ENCODE peak calls at places on chromosomes 7 and 10, in nine cellular contexts. One of them, this sample, is unnamed.

GRCh38 chr7:121337398-121337797 is 8.6 kb downstream of the WNT16 start:
- DNase-seq in DND-41: no peak
- DNase-seq in OCI-LY7: peak; percentile 45
- DNase-seq in right lobe of liver: no peak
- DNase-seq in ascending aorta: no peak
- DNase-seq in GM12878: no peak
- DNase-seq in vagina: no peak
- DNase-seq in cardiac fibroblast: peak; percentile 56
- DNase-seq in HFF-Myc: no peak
- DNase-seq in this sample: peak; percentile 23

GRCh38 chr7:98294798-98295382 is 13.4 kb downstream of the BRI3 start:
- DNase-seq in ascending aorta: no peak
- DNase-seq in HFF-Myc: no peak
- DNase-seq in right lobe of liver: no peak
- DNase-seq in GM12878: no peak
- DNase-seq in OCI-LY7: peak; percentile 58
- DNase-seq in vagina: no peak
- DNase-seq in DND-41: peak; percentile 30
- DNase-seq in cardiac fibroblast: peak; percentile 57
- DNase-seq in this sample: peak; percentile 65

GRCh38 chr7:128110641-128111365 is 79.6 kb upstream of the LRRC4 start:
- DNase-seq in OCI-LY7: peak; percentile 72
- DNase-seq in ascending aorta: no peak
- DNase-seq in HFF-Myc: no peak
- DNase-seq in vagina: no peak
- DNase-seq in cardiac fibroblast: no peak
- DNase-seq in GM12878: no peak
- DNase-seq in DND-41: no peak
- DNase-seq in right lobe of liver: no peak
- DNase-seq in this sample: no peak

GRCh38 chr10:23291551-23292334 is 52.9 kb downstream of the C10orf67 start:
- DNase-seq in vagina: no peak
- DNase-seq in OCI-LY7: no peak
- DNase-seq in cardiac fibroblast: no peak
- DNase-seq in right lobe of liver: no peak
- DNase-seq in HFF-Myc: no peak
- DNase-seq in GM12878: no peak
- DNase-seq in ascending aorta: no peak
- DNase-seq in DND-41: no peak
- DNase-seq in this sample: no peak

GRCh38 chr10:3761111-3761686 is 23.8 kb downstream of the KLF6 start:
- DNase-seq in DND-41: no peak
- DNase-seq in vagina: no peak
- DNase-seq in OCI-LY7: peak; percentile 46
- DNase-seq in GM12878: peak; percentile 76
- DNase-seq in ascending aorta: no peak
- DNase-seq in right lobe of liver: no peak
- DNase-seq in cardiac fibroblast: no peak
- DNase-seq in HFF-Myc: no peak
- DNase-seq in this sample: peak; percentile 82

GRCh38 chr10:114726820-114727271 is 68.8 kb upstream of the ABLIM1 start:
- DNase-seq in cardiac fibroblast: no peak
- DNase-seq in HFF-Myc: no peak
- DNase-seq in DND-41: no peak
- DNase-seq in vagina: no peak
- DNase-seq in GM12878: no peak
- DNase-seq in OCI-LY7: no peak
- DNase-seq in ascending aorta: no peak
- DNase-seq in right lobe of liver: no peak
- DNase-seq in this sample: no peak

GRCh38 chr7:151590801-151591771 is 71.4 kb upstream of the RHEB start:
- DNase-seq in DND-41: no peak
- DNase-seq in HFF-Myc: no peak
- DNase-seq in vagina: no peak
- DNase-seq in ascending aorta: no peak
- DNase-seq in OCI-LY7: no peak
- DNase-seq in GM12878: no peak
- DNase-seq in cardiac fibroblast: no peak
- DNase-seq in right lobe of liver: no peak
- DNase-seq in this sample: no peak

GRCh38 chr10:70348228-70348850 is 34.1 kb downstream of the LRRC20 start:
- DNase-seq in cardiac fibroblast: peak; percentile 48
- DNase-seq in ascending aorta: no peak
- DNase-seq in GM12878: no peak
- DNase-seq in HFF-Myc: no peak
- DNase-seq in OCI-LY7: peak; percentile 77
- DNase-seq in DND-41: peak; percentile 52
- DNase-seq in vagina: no peak
- DNase-seq in right lobe of liver: no peak
- DNase-seq in this sample: peak; percentile 57

GRCh38 chr7:2000153-2000687 is 232.5 kb downstream of the MAD1L1 start:
- DNase-seq in right lobe of liver: peak; percentile 40
- DNase-seq in OCI-LY7: no peak
- DNase-seq in GM12878: no peak
- DNase-seq in ascending aorta: no peak
- DNase-seq in HFF-Myc: no peak
- DNase-seq in vagina: no peak
- DNase-seq in cardiac fibroblast: no peak
- DNase-seq in DND-41: no peak
- DNase-seq in this sample: no peak

GRCh38 chr7:34612671-34613070 is 45.3 kb upstream of the NPSR1 start:
- DNase-seq in HFF-Myc: no peak
- DNase-seq in GM12878: no peak
- DNase-seq in DND-41: no peak
- DNase-seq in OCI-LY7: no peak
- DNase-seq in vagina: no peak
- DNase-seq in right lobe of liver: no peak
- DNase-seq in cardiac fibroblast: peak; percentile 2
- DNase-seq in ascending aorta: no peak
- DNase-seq in this sample: no peak

GRCh38 chr10:132245056-132245455 is 58.3 kb downstream of the DPYSL4 start:
- DNase-seq in DND-41: no peak
- DNase-seq in vagina: no peak
- DNase-seq in cardiac fibroblast: no peak
- DNase-seq in ascending aorta: no peak
- DNase-seq in GM12878: no peak
- DNase-seq in HFF-Myc: no peak
- DNase-seq in OCI-LY7: no peak
- DNase-seq in right lobe of liver: no peak
- DNase-seq in this sample: no peak

GRCh38 chr7:106518986-106519385 is 142.0 kb downstream of the CCDC71L start:
- DNase-seq in OCI-LY7: no peak
- DNase-seq in GM12878: no peak
- DNase-seq in ascending aorta: no peak
- DNase-seq in cardiac fibroblast: no peak
- DNase-seq in DND-41: no peak
- DNase-seq in right lobe of liver: peak; percentile 62
- DNase-seq in vagina: no peak
- DNase-seq in HFF-Myc: no peak
- DNase-seq in this sample: no peak

GRCh38 chr7:111741811-111742240 is 179.5 kb upstream of the IMMP2L start:
- DNase-seq in vagina: no peak
- DNase-seq in cardiac fibroblast: peak; percentile 85
- DNase-seq in right lobe of liver: no peak
- DNase-seq in OCI-LY7: peak; percentile 63
- DNase-seq in DND-41: peak; percentile 46
- DNase-seq in GM12878: peak; percentile 31
- DNase-seq in HFF-Myc: peak; percentile 60
- DNase-seq in ascending aorta: no peak
- DNase-seq in this sample: peak; percentile 83

GRCh38 chr7:71883415-71883814 is 528.7 kb downstream of the CALN1 start:
- DNase-seq in OCI-LY7: no peak
- DNase-seq in ascending aorta: no peak
- DNase-seq in GM12878: no peak
- DNase-seq in vagina: no peak
- DNase-seq in cardiac fibroblast: no peak
- DNase-seq in DND-41: no peak
- DNase-seq in HFF-Myc: no peak
- DNase-seq in right lobe of liver: no peak
- DNase-seq in this sample: no peak

GRCh38 chr10:24465899-24466615 is 257.1 kb downstream of the KIAA1217 start:
- DNase-seq in ascending aorta: no peak
- DNase-seq in vagina: no peak
- DNase-seq in OCI-LY7: no peak
- DNase-seq in right lobe of liver: no peak
- DNase-seq in DND-41: no peak
- DNase-seq in GM12878: peak; percentile 45
- DNase-seq in cardiac fibroblast: peak; percentile 95
- DNase-seq in HFF-Myc: peak; percentile 78
- DNase-seq in this sample: peak; percentile 50

GRCh38 chr10:91571671-91572070 is 61.2 kb downstream of the PPP1R3C start:
- DNase-seq in OCI-LY7: no peak
- DNase-seq in HFF-Myc: no peak
- DNase-seq in cardiac fibroblast: no peak
- DNase-seq in right lobe of liver: no peak
- DNase-seq in vagina: no peak
- DNase-seq in ascending aorta: no peak
- DNase-seq in DND-41: no peak
- DNase-seq in GM12878: no peak
- DNase-seq in this sample: no peak

GRCh38 chr10:91575044-91575610 is 57.7 kb downstream of the PPP1R3C start:
- DNase-seq in GM12878: no peak
- DNase-seq in vagina: no peak
- DNase-seq in cardiac fibroblast: no peak
- DNase-seq in HFF-Myc: no peak
- DNase-seq in OCI-LY7: no peak
- DNase-seq in DND-41: no peak
- DNase-seq in right lobe of liver: no peak
- DNase-seq in ascending aorta: no peak
- DNase-seq in this sample: no peak

GRCh38 chr10:91574236-91574635 is 58.6 kb downstream of the PPP1R3C start:
- DNase-seq in GM12878: no peak
- DNase-seq in ascending aorta: no peak
- DNase-seq in HFF-Myc: no peak
- DNase-seq in vagina: no peak
- DNase-seq in OCI-LY7: no peak
- DNase-seq in DND-41: no peak
- DNase-seq in right lobe of liver: no peak
- DNase-seq in cardiac fibroblast: no peak
- DNase-seq in this sample: no peak

GRCh38 chr10:91576096-91576545 is 56.8 kb downstream of the PPP1R3C start:
- DNase-seq in OCI-LY7: no peak
- DNase-seq in right lobe of liver: no peak
- DNase-seq in vagina: no peak
- DNase-seq in cardiac fibroblast: no peak
- DNase-seq in HFF-Myc: no peak
- DNase-seq in GM12878: no peak
- DNase-seq in DND-41: no peak
- DNase-seq in ascending aorta: no peak
- DNase-seq in this sample: no peak

GRCh38 chr10:91573320-91573719 is 59.6 kb downstream of the PPP1R3C start:
- DNase-seq in ascending aorta: no peak
- DNase-seq in cardiac fibroblast: no peak
- DNase-seq in OCI-LY7: no peak
- DNase-seq in GM12878: no peak
- DNase-seq in DND-41: no peak
- DNase-seq in vagina: no peak
- DNase-seq in HFF-Myc: no peak
- DNase-seq in right lobe of liver: no peak
- DNase-seq in this sample: no peak
- H3K4me3 ChIP-seq in ascending aorta: no peak overlapping the region
- H3K4me3 ChIP-seq in cardiac fibroblast: no peak overlapping the region
- H3K4me3 ChIP-seq in OCI-LY7: no peak overlapping the region
- H3K4me3 ChIP-seq in GM12878: no peak overlapping the region
- H3K4me3 ChIP-seq in DND-41: no peak overlapping the region
- H3K4me3 ChIP-seq in vagina: no peak overlapping the region
- H3K4me3 ChIP-seq in HFF-Myc: no peak overlapping the region
- H3K4me3 ChIP-seq in right lobe of liver: no peak overlapping the region
- H3K4me3 ChIP-seq in this sample: no peak overlapping the region

GRCh38 chr10:43073721-43074120 is 3.1 kb upstream of the RET start:
- DNase-seq in GM12878: no peak
- DNase-seq in cardiac fibroblast: no peak
- DNase-seq in right lobe of liver: peak; percentile 32
- DNase-seq in DND-41: no peak
- DNase-seq in HFF-Myc: no peak
- DNase-seq in ascending aorta: no peak
- DNase-seq in OCI-LY7: no peak
- DNase-seq in vagina: no peak
- DNase-seq in this sample: no peak
- TF ChIP-seq CTCF in GM12878: no peak
- TF ChIP-seq CTCF in cardiac fibroblast: no peak
- TF ChIP-seq CTCF in right lobe of liver: no peak
- TF ChIP-seq CTCF in DND-41: no peak
- TF ChIP-seq CTCF in HFF-Myc: no peak
- TF ChIP-seq CTCF in ascending aorta: no peak
- TF ChIP-seq CTCF in OCI-LY7: no peak
- TF ChIP-seq CTCF in vagina: no peak
- TF ChIP-seq CTCF in this sample: no peak

GRCh38 chr10:128150045-128150493 is 23.8 kb upstream of the MKI67 start:
- DNase-seq in right lobe of liver: peak; percentile 78
- DNase-seq in vagina: no peak
- DNase-seq in HFF-Myc: peak; percentile 26
- DNase-seq in cardiac fibroblast: peak; percentile 66
- DNase-seq in OCI-LY7: peak; percentile 69
- DNase-seq in GM12878: no peak
- DNase-seq in ascending aorta: no peak
- DNase-seq in DND-41: peak; percentile 74
- DNase-seq in this sample: peak; percentile 75
- H3K4me3 ChIP-seq in right lobe of liver: peak overlapping the region; percentile 38
- H3K4me3 ChIP-seq in vagina: peak overlapping the region; percentile 30
- H3K4me3 ChIP-seq in HFF-Myc: peak overlapping the region; percentile 40
- H3K4me3 ChIP-seq in cardiac fibroblast: peak overlapping the region; percentile 66
- H3K4me3 ChIP-seq in OCI-LY7: peak overlapping the region; percentile 41
- H3K4me3 ChIP-seq in GM12878: peak overlapping the region; percentile 86
- H3K4me3 ChIP-seq in ascending aorta: peak overlapping the region; percentile 44
- H3K4me3 ChIP-seq in DND-41: peak overlapping the region; percentile 56
- H3K4me3 ChIP-seq in this sample: peak overlapping the region; percentile 66

GRCh38 chr10:72204296-72204695 is 11.5 kb upstream of the ANAPC16 start:
- DNase-seq in ascending aorta: no peak
- DNase-seq in right lobe of liver: no peak
- DNase-seq in cardiac fibroblast: peak; percentile 23
- DNase-seq in GM12878: no peak
- DNase-seq in OCI-LY7: no peak
- DNase-seq in vagina: no peak
- DNase-seq in HFF-Myc: no peak
- DNase-seq in DND-41: no peak
- DNase-seq in this sample: no peak

GRCh38 chr10:72206511-72207229 is 9.1 kb upstream of the ANAPC16 start:
- DNase-seq in GM12878: no peak
- DNase-seq in ascending aorta: no peak
- DNase-seq in right lobe of liver: no peak
- DNase-seq in OCI-LY7: no peak
- DNase-seq in DND-41: no peak
- DNase-seq in cardiac fibroblast: no peak
- DNase-seq in vagina: no peak
- DNase-seq in HFF-Myc: no peak
- DNase-seq in this sample: no peak

GRCh38 chr10:72200883-72201282 is 14.9 kb upstream of the ANAPC16 start:
- DNase-seq in ascending aorta: no peak
- DNase-seq in right lobe of liver: no peak
- DNase-seq in HFF-Myc: no peak
- DNase-seq in DND-41: no peak
- DNase-seq in OCI-LY7: no peak
- DNase-seq in vagina: no peak
- DNase-seq in GM12878: no peak
- DNase-seq in cardiac fibroblast: no peak
- DNase-seq in this sample: no peak

GRCh38 chr10:72204724-72205123 is 11.1 kb upstream of the ANAPC16 start:
- DNase-seq in vagina: no peak
- DNase-seq in HFF-Myc: no peak
- DNase-seq in OCI-LY7: no peak
- DNase-seq in right lobe of liver: no peak
- DNase-seq in cardiac fibroblast: no peak
- DNase-seq in DND-41: no peak
- DNase-seq in GM12878: no peak
- DNase-seq in ascending aorta: no peak
- DNase-seq in this sample: no peak

GRCh38 chr10:72201293-72201692 is 14.5 kb upstream of the ANAPC16 start:
- DNase-seq in DND-41: no peak
- DNase-seq in HFF-Myc: no peak
- DNase-seq in OCI-LY7: no peak
- DNase-seq in vagina: no peak
- DNase-seq in ascending aorta: no peak
- DNase-seq in cardiac fibroblast: no peak
- DNase-seq in GM12878: no peak
- DNase-seq in right lobe of liver: no peak
- DNase-seq in this sample: no peak
- TF ChIP-seq CTCF in DND-41: no peak
- TF ChIP-seq CTCF in HFF-Myc: no peak
- TF ChIP-seq CTCF in OCI-LY7: no peak
- TF ChIP-seq CTCF in vagina: no peak
- TF ChIP-seq CTCF in ascending aorta: no peak
- TF ChIP-seq CTCF in cardiac fibroblast: no peak
- TF ChIP-seq CTCF in GM12878: no peak
- TF ChIP-seq CTCF in right lobe of liver: no peak
- TF ChIP-seq CTCF in this sample: no peak

This sample was measured in GM12865.